ENCODE peak calls at places on chromosome 17, in eight cellular contexts. One of them, this sample, is unnamed.

GRCh38 chr17:5002121-5002788 is 4.5 kb downstream of the KIF1C start:
- DNase-seq in IMR-90: no peak
- DNase-seq in tibial artery: no peak
- DNase-seq in CD8-positive, alpha-beta T cell: no peak
- DNase-seq in tibial nerve: no peak
- DNase-seq in ascending aorta: no peak
- DNase-seq in ovary: no peak
- DNase-seq in GM23338: no peak
- DNase-seq in this sample: no peak

GRCh38 chr17:44221862-44222111 is 2.3 kb upstream of the UBTF start:
- DNase-seq in IMR-90: no peak
- DNase-seq in tibial artery: no peak
- DNase-seq in CD8-positive, alpha-beta T cell: no peak
- DNase-seq in tibial nerve: no peak
- DNase-seq in ascending aorta: no peak
- DNase-seq in ovary: no peak
- DNase-seq in GM23338: no peak
- DNase-seq in this sample: no peak

GRCh38 chr17:61884864-61885263 is 21.5 kb upstream of the BRIP1 start:
- DNase-seq in IMR-90: no peak
- DNase-seq in tibial artery: no peak
- DNase-seq in CD8-positive, alpha-beta T cell: no peak
- DNase-seq in tibial nerve: no peak
- DNase-seq in ascending aorta: no peak
- DNase-seq in ovary: no peak
- DNase-seq in GM23338: no peak
- DNase-seq in this sample: no peak

GRCh38 chr17:59840329-59840907 is 52.3 kb downstream of the TUBD1 start:
- DNase-seq in IMR-90: no peak
- DNase-seq in tibial artery: no peak
- DNase-seq in CD8-positive, alpha-beta T cell: no peak
- DNase-seq in tibial nerve: no peak
- DNase-seq in ascending aorta: no peak
- DNase-seq in ovary: no peak
- DNase-seq in GM23338: peak; percentile 93
- DNase-seq in this sample: no peak

GRCh38 chr17:21495281-21495680 is 119.1 kb downstream of the KCNJ12 start:
- DNase-seq in IMR-90: no peak
- DNase-seq in tibial artery: no peak
- DNase-seq in CD8-positive, alpha-beta T cell: no peak
- DNase-seq in tibial nerve: no peak
- DNase-seq in ascending aorta: no peak
- DNase-seq in ovary: no peak
- DNase-seq in GM23338: no peak
- DNase-seq in this sample: no peak

GRCh38 chr17:30238387-30239088 is 3.0 kb upstream of the SLC6A4 start:
- DNase-seq in IMR-90: no peak
- DNase-seq in tibial artery: no peak
- DNase-seq in CD8-positive, alpha-beta T cell: no peak
- DNase-seq in tibial nerve: no peak
- DNase-seq in ascending aorta: no peak
- DNase-seq in ovary: no peak
- DNase-seq in GM23338: peak; percentile 36
- DNase-seq in this sample: no peak

GRCh38 chr17:76014925-76015261 is 12.2 kb downstream of the EVPL start:
- DNase-seq in IMR-90: no peak
- DNase-seq in tibial artery: no peak
- DNase-seq in CD8-positive, alpha-beta T cell: no peak
- DNase-seq in tibial nerve: no peak
- DNase-seq in ascending aorta: no peak
- DNase-seq in ovary: no peak
- DNase-seq in GM23338: no peak
- DNase-seq in this sample: peak; percentile 75

GRCh38 chr17:57747221-57748017 is 2.3 kb upstream of the CCDC182 start:
- DNase-seq in IMR-90: peak; percentile 73
- DNase-seq in tibial artery: no peak
- DNase-seq in CD8-positive, alpha-beta T cell: peak; percentile 3
- DNase-seq in tibial nerve: peak; percentile 17
- DNase-seq in ascending aorta: no peak
- DNase-seq in ovary: peak; percentile 43
- DNase-seq in GM23338: peak; percentile 84
- DNase-seq in this sample: no peak

GRCh38 chr17:81792675-81793615 is 11.0 kb upstream of the GCGR start:
- DNase-seq in IMR-90: no peak
- DNase-seq in tibial artery: no peak
- DNase-seq in CD8-positive, alpha-beta T cell: no peak
- DNase-seq in tibial nerve: no peak
- DNase-seq in ascending aorta: no peak
- DNase-seq in ovary: no peak
- DNase-seq in GM23338: no peak
- DNase-seq in this sample: no peak

GRCh38 chr17:61397086-61397842 is 2.4 kb upstream of the TBX2 start:
- DNase-seq in IMR-90: peak; percentile 72
- DNase-seq in tibial artery: no peak
- DNase-seq in CD8-positive, alpha-beta T cell: no peak
- DNase-seq in tibial nerve: no peak
- DNase-seq in ascending aorta: no peak
- DNase-seq in ovary: no peak
- DNase-seq in GM23338: peak; percentile 67
- DNase-seq in this sample: no peak

GRCh38 chr17:71251936-71252335 is 868.9 kb upstream of the SOX9 start:
- DNase-seq in IMR-90: no peak
- DNase-seq in tibial artery: no peak
- DNase-seq in CD8-positive, alpha-beta T cell: no peak
- DNase-seq in tibial nerve: no peak
- DNase-seq in ascending aorta: no peak
- DNase-seq in ovary: no peak
- DNase-seq in GM23338: no peak
- DNase-seq in this sample: no peak

GRCh38 chr17:48605409-48605864 is 651 bp upstream of the HOXB6 start:
- DNase-seq in IMR-90: no peak
- DNase-seq in tibial artery: no peak
- DNase-seq in CD8-positive, alpha-beta T cell: no peak
- DNase-seq in tibial nerve: no peak
- DNase-seq in ascending aorta: no peak
- DNase-seq in ovary: no peak
- DNase-seq in GM23338: peak; percentile 59
- DNase-seq in this sample: no peak

GRCh38 chr17:5555254-5555653 is 29.1 kb downstream of the NLRP1 start:
- DNase-seq in IMR-90: peak; percentile 83
- DNase-seq in tibial artery: no peak
- DNase-seq in CD8-positive, alpha-beta T cell: no peak
- DNase-seq in tibial nerve: no peak
- DNase-seq in ascending aorta: no peak
- DNase-seq in ovary: no peak
- DNase-seq in GM23338: no peak
- DNase-seq in this sample: no peak

GRCh38 chr17:43855061-43855460 is 8.1 kb downstream of the CD300LG start:
- DNase-seq in IMR-90: no peak
- DNase-seq in tibial artery: no peak
- DNase-seq in CD8-positive, alpha-beta T cell: no peak
- DNase-seq in tibial nerve: no peak
- DNase-seq in ascending aorta: no peak
- DNase-seq in ovary: no peak
- DNase-seq in GM23338: no peak
- DNase-seq in this sample: no peak

GRCh38 chr17:28071179-28071578 is 28.7 kb downstream of the NLK start:
- DNase-seq in IMR-90: no peak
- DNase-seq in tibial artery: no peak
- DNase-seq in CD8-positive, alpha-beta T cell: no peak
- DNase-seq in tibial nerve: no peak
- DNase-seq in ascending aorta: no peak
- DNase-seq in ovary: no peak
- DNase-seq in GM23338: no peak
- DNase-seq in this sample: no peak

DNA sequence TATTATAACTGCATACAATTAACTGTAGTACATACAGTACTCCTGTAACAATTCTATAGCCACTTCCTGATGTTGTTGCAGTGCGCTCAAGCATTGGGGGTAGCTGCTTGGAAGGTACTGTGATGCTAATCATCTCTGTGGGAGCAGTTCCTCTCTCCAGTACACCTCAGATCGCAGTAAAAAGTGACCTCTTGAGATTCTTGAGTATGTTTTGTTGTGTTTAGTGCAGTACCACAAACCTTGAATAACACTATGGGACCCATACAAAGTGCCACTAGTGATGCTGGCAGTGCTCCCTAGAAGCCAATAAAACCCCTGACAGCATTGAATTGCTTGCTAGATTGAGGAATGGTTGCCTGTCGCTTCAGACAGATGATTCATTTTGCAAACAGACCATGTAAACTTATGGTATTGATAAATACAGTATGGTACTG is 193.0 kb downstream of the SPECC1 start:
- DNase-seq in IMR-90: no peak
- DNase-seq in tibial artery: no peak
- DNase-seq in CD8-positive, alpha-beta T cell: no peak
- DNase-seq in tibial nerve: no peak
- DNase-seq in ascending aorta: no peak
- DNase-seq in ovary: no peak
- DNase-seq in GM23338: peak; percentile 83
- DNase-seq in this sample: no peak
- H3K4me3 ChIP-seq in IMR-90: no peak overlapping the region
- H3K4me3 ChIP-seq in tibial artery: no peak overlapping the region
- H3K4me3 ChIP-seq in CD8-positive, alpha-beta T cell: no peak overlapping the region
- H3K4me3 ChIP-seq in tibial nerve: no peak overlapping the region
- H3K4me3 ChIP-seq in ascending aorta: no peak overlapping the region
- H3K4me3 ChIP-seq in ovary: no peak overlapping the region
- H3K4me3 ChIP-seq in GM23338: peak overlapping the region; percentile 2
- H3K4me3 ChIP-seq in this sample: no peak overlapping the region

DNA sequence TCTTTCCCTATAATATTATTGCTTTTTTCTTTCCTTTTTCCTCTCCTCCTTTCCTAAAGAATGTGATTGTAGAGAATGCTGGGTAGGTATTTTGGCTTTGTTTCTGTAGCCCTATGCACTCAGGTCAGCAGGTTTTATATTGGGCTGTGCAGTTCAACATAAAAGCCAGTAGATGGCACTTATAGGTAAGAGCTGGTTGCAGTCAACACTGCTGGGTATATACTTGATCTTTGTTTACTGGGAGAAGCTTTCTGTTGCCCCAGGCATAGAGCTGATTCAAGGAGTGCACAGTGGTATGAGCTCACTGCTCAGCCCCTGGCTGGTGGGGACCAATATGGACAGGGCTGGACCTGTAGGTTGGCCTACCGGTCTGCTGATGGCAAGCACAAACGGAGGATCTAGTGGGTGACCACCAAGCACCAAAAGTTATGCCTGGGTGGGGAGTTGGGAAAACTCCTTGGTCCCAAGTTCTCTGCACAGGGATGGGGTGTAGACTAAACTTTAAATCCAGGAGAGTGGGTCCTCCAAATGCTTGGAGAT is 378.9 kb downstream of the PMP22 start:
- DNase-seq in IMR-90: no peak
- DNase-seq in tibial artery: no peak
- DNase-seq in CD8-positive, alpha-beta T cell: no peak
- DNase-seq in tibial nerve: no peak
- DNase-seq in ascending aorta: no peak
- DNase-seq in ovary: no peak
- DNase-seq in GM23338: peak; percentile 74
- DNase-seq in this sample: no peak
- TF ChIP-seq CTCF in IMR-90: peak; percentile 22
- TF ChIP-seq CTCF in tibial artery: no peak
- TF ChIP-seq CTCF in CD8-positive, alpha-beta T cell: no peak
- TF ChIP-seq CTCF in tibial nerve: no peak
- TF ChIP-seq CTCF in ascending aorta: no peak
- TF ChIP-seq CTCF in ovary: no peak
- TF ChIP-seq CTCF in GM23338: peak; percentile 67
- TF ChIP-seq CTCF in this sample: no peak

GRCh38 chr17:7114241-7114874 is at the start of gene ASGR2:
- DNase-seq in IMR-90: no peak
- DNase-seq in tibial artery: no peak
- DNase-seq in CD8-positive, alpha-beta T cell: no peak
- DNase-seq in tibial nerve: no peak
- DNase-seq in ascending aorta: no peak
- DNase-seq in ovary: no peak
- DNase-seq in GM23338: no peak
- DNase-seq in this sample: peak; percentile 69

GRCh38 chr17:7113273-7114071 is 1.1 kb downstream of the ASGR2 start:
- DNase-seq in IMR-90: no peak
- DNase-seq in tibial artery: no peak
- DNase-seq in CD8-positive, alpha-beta T cell: no peak
- DNase-seq in tibial nerve: no peak
- DNase-seq in ascending aorta: no peak
- DNase-seq in ovary: no peak
- DNase-seq in GM23338: no peak
- DNase-seq in this sample: peak; percentile 19

GRCh38 chr17:7112527-7113108 is 2.0 kb downstream of the ASGR2 start:
- DNase-seq in IMR-90: no peak
- DNase-seq in tibial artery: no peak
- DNase-seq in CD8-positive, alpha-beta T cell: no peak
- DNase-seq in tibial nerve: no peak
- DNase-seq in ascending aorta: no peak
- DNase-seq in ovary: no peak
- DNase-seq in GM23338: no peak
- DNase-seq in this sample: no peak

GRCh38 chr17:7111784-7112526 is 2.7 kb downstream of the ASGR2 start:
- DNase-seq in IMR-90: no peak
- DNase-seq in tibial artery: no peak
- DNase-seq in CD8-positive, alpha-beta T cell: no peak
- DNase-seq in tibial nerve: no peak
- DNase-seq in ascending aorta: no peak
- DNase-seq in ovary: no peak
- DNase-seq in GM23338: peak; percentile 42
- DNase-seq in this sample: no peak

GRCh38 chr17:7114875-7115614 is 423 bp upstream of the ASGR2 start:
- DNase-seq in IMR-90: no peak
- DNase-seq in tibial artery: peak; percentile 46
- DNase-seq in CD8-positive, alpha-beta T cell: no peak
- DNase-seq in tibial nerve: no peak
- DNase-seq in ascending aorta: no peak
- DNase-seq in ovary: no peak
- DNase-seq in GM23338: no peak
- DNase-seq in this sample: peak; percentile 55
- H3K27ac ChIP-seq in IMR-90: no peak overlapping the region
- H3K27ac ChIP-seq in tibial artery: no peak overlapping the region
- H3K27ac ChIP-seq in CD8-positive, alpha-beta T cell: no peak overlapping the region
- H3K27ac ChIP-seq in tibial nerve: no peak overlapping the region
- H3K27ac ChIP-seq in ascending aorta: no peak overlapping the region
- H3K27ac ChIP-seq in ovary: no peak overlapping the region
- H3K27ac ChIP-seq in GM23338: no peak overlapping the region
- H3K27ac ChIP-seq in this sample: no peak overlapping the region

DNA sequence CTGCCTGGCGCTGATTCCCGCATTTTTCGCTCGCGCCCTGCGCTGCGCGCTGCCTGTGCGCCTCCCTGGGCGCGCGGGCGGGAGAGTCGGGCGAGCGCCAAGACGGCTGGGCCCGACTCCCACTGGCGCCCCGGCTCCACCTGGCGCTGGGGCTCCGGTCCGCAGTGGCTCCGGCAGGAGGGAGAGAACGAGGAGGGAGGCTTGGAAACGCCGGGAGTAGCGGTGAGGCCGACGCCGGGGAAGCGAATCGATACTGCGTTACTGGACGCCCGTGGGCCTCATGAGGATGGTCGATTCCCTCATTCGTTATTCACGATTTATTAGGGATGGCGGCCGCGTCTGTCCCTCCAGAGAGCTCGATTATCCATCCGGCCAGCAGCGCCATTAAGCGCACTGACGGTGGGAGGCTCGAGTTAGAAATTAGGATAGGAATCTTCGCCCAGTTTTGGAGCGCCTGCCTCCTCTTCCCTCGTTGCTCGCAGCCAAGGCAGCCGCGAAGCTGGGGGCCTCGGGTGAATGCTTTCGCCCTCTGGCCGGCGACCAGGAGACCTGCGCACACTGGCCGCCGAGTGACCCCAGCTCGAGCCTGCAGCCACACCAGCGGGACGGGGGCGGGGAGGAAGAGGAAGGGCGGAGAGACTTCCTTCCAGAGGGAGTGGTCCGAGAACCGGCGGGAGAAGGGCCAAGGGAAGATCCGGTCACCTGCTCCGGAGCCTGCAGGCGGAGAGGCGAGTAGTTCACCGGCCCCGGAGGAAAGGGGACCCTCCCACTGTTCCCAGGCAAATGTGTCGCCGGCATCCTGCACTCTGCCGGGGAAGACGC is 1.3 kb upstream of the PCGF2 start:
- DNase-seq in IMR-90: peak; percentile 52
- DNase-seq in tibial artery: peak; percentile 92
- DNase-seq in CD8-positive, alpha-beta T cell: no peak
- DNase-seq in tibial nerve: peak; percentile 79
- DNase-seq in ascending aorta: peak; percentile 89
- DNase-seq in ovary: peak; percentile 91
- DNase-seq in GM23338: peak; percentile 91
- DNase-seq in this sample: peak; percentile 93
- H3K4me3 ChIP-seq in IMR-90: peak overlapping the region; percentile 91
- H3K4me3 ChIP-seq in tibial artery: peak overlapping the region; percentile 70
- H3K4me3 ChIP-seq in CD8-positive, alpha-beta T cell: peak overlapping the region; percentile 37
- H3K4me3 ChIP-seq in tibial nerve: peak overlapping the region; percentile 79
- H3K4me3 ChIP-seq in ascending aorta: peak overlapping the region; percentile 83
- H3K4me3 ChIP-seq in ovary: peak overlapping the region; percentile 68
- H3K4me3 ChIP-seq in GM23338: peak overlapping the region; percentile 69
- H3K4me3 ChIP-seq in this sample: peak overlapping the region; percentile 97

This sample was measured in left lung.